ENCODE peak calls at places on chromosomes 3 and 15, in five cellular contexts. P is H9, A is neuronal stem cell, I is H1, T is trophoblast cell. X is an unnamed sample.

GRCh38 chr15:83445653-83446052 is 1.5 kb upstream of the SH3GL3 start:
- DNase-seq in P (no peak), A (no peak), I (no peak), T (no peak), X (no peak)

GRCh38 chr3:10365791-10366190 is 44.9 kb upstream of the SEC13 start:
- DNase-seq in P (no peak), A (no peak), I (no peak), T (no peak), X (peak; percentile 62)

GRCh38 chr3:45942051-45942825 is 1.0 kb upstream of the CXCR6 start:
- DNase-seq in P (no peak), A (no peak), I (no peak), T (peak; percentile 92), X (peak; percentile 13)

GRCh38 chr3:168094877-168095610 is 680 bp downstream of the GOLIM4 start:
- DNase-seq in P (peak; percentile 72), A (peak; percentile 58), I (no peak), T (peak; percentile 75), X (peak; percentile 91)

GRCh38 chr3:37725842-37726241 is 135.8 kb upstream of the CTDSPL start:
- DNase-seq in P (no peak), A (no peak), I (no peak), T (no peak), X (no peak)

GRCh38 chr15:31503256-31503655 is 176.6 kb downstream of the KLF13 start:
- DNase-seq in P (peak; percentile 8), A (no peak), I (no peak), T (no peak), X (no peak)

GRCh38 chr3:118128886-118129285 is 905.8 kb downstream of the IGSF11 start:
- DNase-seq in P (no peak), A (no peak), I (no peak), T (no peak), X (peak; percentile 4)

GRCh38 chr15:85504739-85505676 is 124.6 kb downstream of the AKAP13 start:
- DNase-seq in P (no peak), A (peak; percentile 32), I (no peak), T (peak; percentile 85), X (peak; percentile 78)

GRCh38 chr15:86568378-86568777 is 488.7 kb downstream of the AGBL1 start:
- DNase-seq in P (no peak), A (no peak), I (no peak), T (no peak), X (no peak)

GRCh38 chr3:128763967-128764366 is 38.0 kb downstream of the RAB7A start:
- DNase-seq in P (no peak), A (no peak), I (no peak), T (peak; percentile 54), X (no peak)

GRCh38 chr3:53630547-53630946 is 136.1 kb downstream of the CACNA1D start:
- DNase-seq in P (no peak), A (no peak), I (no peak), T (peak; percentile 71), X (no peak)

GRCh38 chr15:42711746-42712145 is 25.2 kb downstream of the CDAN1 start:
- DNase-seq in P (no peak), A (no peak), I (no peak), T (no peak), X (no peak)

GRCh38 chr3:138338816-138339215 is 9.2 kb upstream of the NME9 start:
- DNase-seq in P (no peak), A (no peak), I (no peak), T (no peak), X (no peak)

GRCh38 chr3:141401095-141401494 is 32.8 kb downstream of the ZBTB38 start:
- DNase-seq in P (no peak), A (no peak), I (no peak), T (no peak), X (no peak)

GRCh38 chr15:98529205-98530145 is 118.9 kb upstream of the IGF1R start:
- DNase-seq in P (no peak), A (no peak), I (no peak), T (no peak), X (no peak)

GRCh38 chr3:131217296-131217741 is 164.3 kb upstream of the NUDT16 start:
- DNase-seq in P (no peak), A (no peak), I (no peak), T (peak; percentile 16), X (peak; percentile 12)

GRCh38 chr15:45777781-45778180 is 143.0 kb downstream of the SQOR start:
- DNase-seq in P (no peak), A (no peak), I (no peak), T (no peak), X (no peak)

GRCh38 chr3:63791974-63792373 is 27.1 kb upstream of the C3orf49 start:
- DNase-seq in P (no peak), A (no peak), I (no peak), T (peak; percentile 95), X (peak; percentile 50)

GRCh38 chr3:52364322-52364721 is 48.2 kb downstream of the DNAH1 start:
- DNase-seq in P (no peak), A (no peak), I (no peak), T (no peak), X (no peak)

GRCh38 chr3:27312044-27312668 is 57.0 kb downstream of the NEK10 start:
- DNase-seq in P (no peak), A (peak; percentile 58), I (no peak), T (peak; percentile 88), X (peak; percentile 83)

GRCh38 chr15:61115241-61115640 is 113.9 kb downstream of the RORA start:
- DNase-seq in P (no peak), A (no peak), I (no peak), T (no peak), X (no peak)

GRCh38 chr3:124246949-124247348 is 255.0 kb upstream of the ROPN1 start:
- DNase-seq in P (no peak), A (no peak), I (no peak), T (peak; percentile 42), X (no peak)

GRCh38 chr15:72342385-72342784 is 22.4 kb upstream of the CELF6 start:
- DNase-seq in P (peak; percentile 84), A (no peak), I (peak; percentile 43), T (peak; percentile 59), X (peak; percentile 28)

GRCh38 chr15:90441011-90441410 is 53.0 kb downstream of the IQGAP1 start:
- DNase-seq in P (no peak), A (no peak), I (no peak), T (no peak), X (no peak)

GRCh38 chr15:39181348-39181747 is 399.5 kb upstream of the THBS1 start:
- DNase-seq in P (no peak), A (no peak), I (no peak), T (no peak), X (no peak)

GRCh38 chr15:25170113-25170731 is 215.4 kb downstream of the SNRPN start:
- DNase-seq in P (peak; percentile 11), A (no peak), I (no peak), T (no peak), X (no peak)

GRCh38 chr15:48516125-48516524 is 129.4 kb downstream of the FBN1 start:
- DNase-seq in P (no peak), A (no peak), I (no peak), T (no peak), X (no peak)

GRCh38 chr3:118304557-118304956 is 730.1 kb downstream of the IGSF11 start:
- DNase-seq in P (no peak), A (no peak), I (no peak), T (no peak), X (no peak)

GRCh38 chr3:87173776-87174175 is 53.3 kb upstream of the CHMP2B start:
- DNase-seq in P (no peak), A (no peak), I (no peak), T (no peak), X (no peak)

GRCh38 chr15:34620122-34620521 is 36.7 kb upstream of the GOLGA8B start:
- DNase-seq in P (no peak), A (no peak), I (no peak), T (no peak), X (no peak)

GRCh38 chr3:135416182-135416581 is 549.3 kb upstream of the PPP2R3A start:
- DNase-seq in P (no peak), A (no peak), I (no peak), T (no peak), X (no peak)

DNA sequence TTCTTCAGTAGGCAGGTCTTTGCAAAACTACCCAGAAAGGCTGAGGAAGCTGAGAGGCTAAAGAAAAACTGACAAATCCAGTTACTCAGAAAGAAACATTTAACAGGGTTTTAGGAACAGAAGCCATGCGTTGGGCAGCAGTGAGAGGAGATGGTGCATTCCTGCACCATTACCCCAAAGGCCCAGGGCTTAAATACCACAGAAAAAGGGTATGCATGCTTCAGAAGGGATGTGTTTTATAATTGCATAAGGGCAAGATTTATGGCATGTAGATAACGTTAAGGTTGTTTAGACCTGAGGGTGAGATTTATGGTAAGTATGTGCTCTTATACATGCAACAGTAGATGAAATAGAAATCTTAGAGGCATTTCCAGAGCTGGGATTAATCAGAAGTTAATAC is 10.0 kb downstream of the C3orf52 start:
- DNase-seq in P (no peak), A (no peak), I (no peak), T (peak; percentile 97), X (no peak)
- H3K27ac ChIP-seq in P (no peak overlapping the region), A (no peak overlapping the region), I (no peak overlapping the region), T (peak overlapping the region; percentile 11), X (no peak overlapping the region)

GRCh38 chr3:194277547-194278091 is 73.5 kb downstream of the CPN2 start:
- DNase-seq in P (peak; percentile 32), A (no peak), I (no peak), T (no peak), X (peak; percentile 61)
- H2BK12ac ChIP-seq in P (no peak overlapping the region), A (peak overlapping the region; percentile 65), I (peak overlapping the region; percentile 77), T (peak overlapping the region; percentile 12), X (peak overlapping the region; percentile 97)

GRCh38 chr3:30629736-30630135 is 23.3 kb downstream of the TGFBR2 start:
- DNase-seq in P (no peak), A (no peak), I (no peak), T (no peak), X (no peak)
- H3K79me1 ChIP-seq in P (no peaks in the 10 kb centered on the region), A (no peaks in the 10 kb centered on the region), I (peaks cover 2% of the 10 kb centered on the region), T (peaks cover 3% of the 10 kb centered on the region), X (peaks cover 9% of the 10 kb centered on the region)

DNA sequence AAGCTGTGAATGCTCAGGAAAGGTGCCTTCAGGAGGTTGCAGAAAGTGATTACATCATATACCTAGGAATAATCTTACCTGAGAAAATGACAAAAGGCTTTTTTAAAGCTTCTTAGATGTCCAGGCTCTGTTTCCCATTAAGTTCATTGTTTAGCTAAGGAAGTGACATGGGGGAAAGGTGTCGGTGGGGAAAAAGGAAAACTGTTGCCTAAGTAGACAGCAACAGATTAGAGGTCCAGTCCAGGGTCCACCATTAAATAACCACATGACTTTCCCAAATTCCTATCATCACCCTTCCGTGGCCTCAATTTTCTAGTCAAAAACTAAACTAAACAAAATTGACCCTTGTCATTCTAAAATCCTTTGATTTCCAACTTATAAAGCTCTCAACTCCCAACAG is 4.3 kb downstream of the WWTR1 start:
- DNase-seq in P (no peak), A (no peak), I (no peak), T (no peak), X (no peak)
- H3K27ac ChIP-seq in P (no peak overlapping the region), A (no peak overlapping the region), I (no peak overlapping the region), T (no peak overlapping the region), X (no peak overlapping the region)

GRCh38 chr15:96274087-96274440 is 56.4 kb upstream of the NR2F2 start:
- DNase-seq in P (no peak), A (no peak), I (no peak), T (no peak), X (no peak)
- H2BK12ac ChIP-seq in P (no peak overlapping the region), A (no peak overlapping the region), I (no peak overlapping the region), T (no peak overlapping the region), X (no peak overlapping the region)

X was measured in mesenchymal stem cell.